ENCODE peak calls at places on chromosomes 4 and X, in four cellular contexts. One of them, this sample, is unnamed.

GRCh38 chrX:95764972-95765451 is 919.6 kb upstream of the DIAPH2 start:
- DNase-seq in NCI-H226: no peak
- DNase-seq in T1000: no peak
- DNase-seq in osteocyte: no peak
- DNase-seq in this sample: no peak

GRCh38 chr4:67346654-67347053 is 198.6 kb downstream of the CENPC start:
- DNase-seq in T1000: no peak
- DNase-seq in osteocyte: no peak
- DNase-seq in NCI-H226: no peak
- DNase-seq in this sample: no peak

GRCh38 chrX:111116666-111117065 is 20.7 kb downstream of the PAK3 start:
- DNase-seq in osteocyte: no peak
- DNase-seq in NCI-H226: no peak
- DNase-seq in T1000: no peak
- DNase-seq in this sample: no peak

GRCh38 chr4:102616661-102617060 is 115.5 kb downstream of the NFKB1 start:
- DNase-seq in NCI-H226: no peak
- DNase-seq in osteocyte: no peak
- DNase-seq in T1000: no peak
- DNase-seq in this sample: no peak

GRCh38 chr4:6561706-6562371 is 13.2 kb upstream of the MAN2B2 start:
- DNase-seq in NCI-H226: no peak
- DNase-seq in osteocyte: no peak
- DNase-seq in T1000: no peak
- DNase-seq in this sample: no peak

GRCh38 chr4:81712714-81713113 is 241.0 kb upstream of the RASGEF1B start:
- DNase-seq in osteocyte: no peak
- DNase-seq in T1000: no peak
- DNase-seq in NCI-H226: no peak
- DNase-seq in this sample: no peak

GRCh38 chrX:38482183-38482582 is 79.2 kb upstream of the TSPAN7 start:
- DNase-seq in NCI-H226: no peak
- DNase-seq in osteocyte: no peak
- DNase-seq in T1000: no peak
- DNase-seq in this sample: no peak

GRCh38 chr4:140769209-140769608 is 13.0 kb upstream of the TBC1D9 start:
- DNase-seq in T1000: no peak
- DNase-seq in osteocyte: no peak
- DNase-seq in NCI-H226: no peak
- DNase-seq in this sample: no peak

GRCh38 chrX:56995271-56995994 is at the start of gene SPIN3:
- DNase-seq in T1000: peak
- DNase-seq in NCI-H226: peak
- DNase-seq in osteocyte: peak
- DNase-seq in this sample: peak

GRCh38 chr4:142404191-142404611 is 441.9 kb downstream of the INPP4B start:
- DNase-seq in osteocyte: no peak
- DNase-seq in T1000: no peak
- DNase-seq in NCI-H226: no peak
- DNase-seq in this sample: no peak

GRCh38 chrX:69808375-69808774 is 192.5 kb downstream of the EDA start:
- DNase-seq in NCI-H226: no peak
- DNase-seq in T1000: no peak
- DNase-seq in osteocyte: no peak
- DNase-seq in this sample: no peak

This sample was measured in BJ.